ENCODE peak calls at places on chromosome 22, in nine cellular contexts. F is HCT116; W is CD8-positive, alpha-beta T cell; C is MM.1S; T is natural killer cell treated with Interleukin-12 subunit alpha and Interleukin-12 subunit beta and Interleukin-15 and Interleukin-18, amount 100 ng/mL, for 72 hours; Z is GM13977; A is glomerular endothelial cell; E is activated naive CD4-positive, alpha-beta T cell treated with Interleukin-2 at 50 U/mL for 16 hours; M is activated CD4-positive, alpha-beta T cell treated with anti-CD3 and anti-CD28 coated beads, Interleukin-2, amount 10 ng/mL, durations not matched to agents 7 days and 5 days. V is an unnamed sample.

GRCh38 chr22:30875481-30876215 is 92.9 kb downstream of the MORC2 start:
- DNase-seq in F (no peak), W (no peak), C (no peak), T (peak; percentile 49), Z (no peak), A (no peak), E (no peak), M (no peak), V (no peak)

GRCh38 chr22:17152971-17153370 is 6.1 kb downstream of the HDHD5 start:
- DNase-seq in F (no peak), W (no peak), C (no peak), T (no peak), Z (no peak), A (no peak), E (no peak), M (no peak), V (peak; percentile 71)

GRCh38 chr22:48902983-48903650 is 924.6 kb downstream of the BRD1 start:
- DNase-seq in F (no peak), W (no peak), C (no peak), T (no peak), Z (no peak), A (no peak), E (no peak), M (no peak), V (no peak)

GRCh38 chr22:38016182-38017078 is 32.1 kb upstream of the SOX10 start:
- DNase-seq in F (no peak), W (no peak), C (no peak), T (no peak), Z (no peak), A (no peak), E (no peak), M (no peak), V (peak; percentile 86)

GRCh38 chr22:20494978-20495860 is at the start of gene KLHL22:
- DNase-seq in F (no peak), W (peak; percentile 22), C (peak; percentile 53), T (peak; percentile 66), Z (peak; percentile 48), A (no peak), E (no peak), M (peak; percentile 27), V (no peak)

GRCh38 chr22:47201186-47201995 is 438.9 kb downstream of the TBC1D22A start:
- DNase-seq in F (no peak), W (no peak), C (no peak), T (peak; percentile 16), Z (no peak), A (no peak), E (no peak), M (no peak), V (no peak)

GRCh38 chr22:24390156-24390555 is 37.2 kb upstream of the ADORA2A start:
- DNase-seq in F (no peak), W (no peak), C (no peak), T (no peak), Z (no peak), A (no peak), E (no peak), M (no peak), V (no peak)

GRCh38 chr22:22720724-22721261 is 76.4 kb downstream of the GGTLC2 start:
- DNase-seq in F (no peak), W (no peak), C (peak; percentile 36), T (no peak), Z (peak; percentile 42), A (no peak), E (no peak), M (no peak), V (no peak)

GRCh38 chr22:36326178-36327161 is 61.3 kb downstream of the MYH9 start:
- DNase-seq in F (no peak), W (no peak), C (no peak), T (no peak), Z (no peak), A (no peak), E (no peak), M (no peak), V (no peak)

GRCh38 chr22:20946080-20946986 is 20.7 kb upstream of the AIFM3 start:
- DNase-seq in F (no peak), W (no peak), C (no peak), T (no peak), Z (no peak), A (peak; percentile 48), E (no peak), M (no peak), V (no peak)

GRCh38 chr22:36746571-36746970 is 29.3 kb downstream of the IFT27 start:
- DNase-seq in F (no peak), W (no peak), C (no peak), T (peak; percentile 45), Z (no peak), A (no peak), E (no peak), M (no peak), V (no peak)

GRCh38 chr22:17754233-17754925 is 19.9 kb downstream of the BID start:
- DNase-seq in F (no peak), W (no peak), C (no peak), T (no peak), Z (no peak), A (no peak), E (no peak), M (peak; percentile 32), V (no peak)

GRCh38 chr22:25942989-25943411 is 201.0 kb downstream of the MYO18B start:
- DNase-seq in F (no peak), W (no peak), C (no peak), T (no peak), Z (no peak), A (no peak), E (no peak), M (no peak), V (no peak)

GRCh38 chr22:49240016-49240380 is 587.7 kb downstream of the BRD1 start:
- DNase-seq in F (no peak), W (no peak), C (no peak), T (no peak), Z (no peak), A (no peak), E (no peak), M (no peak), V (peak; percentile 1)

GRCh38 chr22:28094831-28095230 is 175.8 kb upstream of the PITPNB start:
- DNase-seq in F (no peak), W (no peak), C (no peak), T (no peak), Z (no peak), A (no peak), E (no peak), M (no peak), V (no peak)

GRCh38 chr22:17867160-17867785 is 93.0 kb upstream of the BID start:
- DNase-seq in F (no peak), W (no peak), C (no peak), T (no peak), Z (no peak), A (no peak), E (no peak), M (no peak), V (no peak)

GRCh38 chr22:25159028-25159427 is 40.6 kb upstream of the CRYBB3 start:
- DNase-seq in F (no peak), W (no peak), C (no peak), T (peak; percentile 35), Z (no peak), A (no peak), E (no peak), M (no peak), V (no peak)

GRCh38 chr22:33271390-33272161 is 213.4 kb upstream of the SYN3 start:
- DNase-seq in F (no peak), W (no peak), C (no peak), T (no peak), Z (peak; percentile 64), A (no peak), E (no peak), M (no peak), V (peak; percentile 87)

GRCh38 chr22:17883356-17883755 is 109.1 kb upstream of the BID start:
- DNase-seq in F (no peak), W (no peak), C (no peak), T (no peak), Z (no peak), A (no peak), E (no peak), M (no peak), V (no peak)

GRCh38 chr22:47050601-47051051 is 288.2 kb downstream of the TBC1D22A start:
- DNase-seq in F (no peak), W (no peak), C (no peak), T (peak; percentile 35), Z (no peak), A (no peak), E (no peak), M (no peak), V (no peak)

GRCh38 chr22:35561796-35562526 is 21.3 kb downstream of the RASD2 start:
- DNase-seq in F (peak; percentile 70), W (no peak), C (no peak), T (no peak), Z (no peak), A (no peak), E (no peak), M (no peak), V (no peak)

V was measured in prostate gland.